ENCODE peak calls at places on chromosomes 7 and 10, in six cellular contexts. One of them, this sample, is unnamed.

GRCh38 chr10:61662794-61663259 is at the start of gene CABCOCO1:
- DNase-seq in fibroblast of mammary gland: peak; percentile 45
- DNase-seq in mammary epithelial cell: peak; percentile 11
- DNase-seq in psoas muscle: peak; percentile 42
- DNase-seq in right atrium auricular region: peak; percentile 58
- DNase-seq in CD4-positive, alpha-beta T cell: no peak
- DNase-seq in this sample: peak; percentile 92

GRCh38 chr10:77710081-77710551 is 72.5 kb upstream of the KCNMA1 start:
- DNase-seq in fibroblast of mammary gland: no peak
- DNase-seq in CD4-positive, alpha-beta T cell: no peak
- DNase-seq in right atrium auricular region: no peak
- DNase-seq in mammary epithelial cell: no peak
- DNase-seq in psoas muscle: no peak
- DNase-seq in this sample: no peak

GRCh38 chr7:47327698-47328391 is 254.1 kb downstream of the TNS3 start:
- DNase-seq in CD4-positive, alpha-beta T cell: no peak
- DNase-seq in fibroblast of mammary gland: peak; percentile 75
- DNase-seq in mammary epithelial cell: peak; percentile 62
- DNase-seq in psoas muscle: peak; percentile 83
- DNase-seq in right atrium auricular region: peak; percentile 87
- DNase-seq in this sample: no peak

GRCh38 chr10:127932521-127933270 is 25.8 kb downstream of the PTPRE start:
- DNase-seq in right atrium auricular region: no peak
- DNase-seq in mammary epithelial cell: no peak
- DNase-seq in fibroblast of mammary gland: no peak
- DNase-seq in psoas muscle: no peak
- DNase-seq in CD4-positive, alpha-beta T cell: no peak
- DNase-seq in this sample: no peak

GRCh38 chr10:96588601-96589419 is 2.0 kb upstream of the TM9SF3 start:
- DNase-seq in CD4-positive, alpha-beta T cell: no peak
- DNase-seq in psoas muscle: no peak
- DNase-seq in fibroblast of mammary gland: peak; percentile 23
- DNase-seq in right atrium auricular region: no peak
- DNase-seq in mammary epithelial cell: peak; percentile 49
- DNase-seq in this sample: no peak

GRCh38 chr7:27586825-27587224 is 75.9 kb downstream of the HIBADH start:
- DNase-seq in fibroblast of mammary gland: no peak
- DNase-seq in mammary epithelial cell: no peak
- DNase-seq in right atrium auricular region: no peak
- DNase-seq in psoas muscle: peak; percentile 53
- DNase-seq in CD4-positive, alpha-beta T cell: no peak
- DNase-seq in this sample: no peak

GRCh38 chr7:104973909-104974415 is 40.0 kb upstream of the KMT2E start:
- DNase-seq in psoas muscle: no peak
- DNase-seq in mammary epithelial cell: peak; percentile 68
- DNase-seq in right atrium auricular region: no peak
- DNase-seq in fibroblast of mammary gland: peak; percentile 96
- DNase-seq in CD4-positive, alpha-beta T cell: no peak
- DNase-seq in this sample: no peak

GRCh38 chr10:130470286-130470685 is 334.1 kb downstream of the GLRX3 start:
- DNase-seq in psoas muscle: no peak
- DNase-seq in fibroblast of mammary gland: no peak
- DNase-seq in mammary epithelial cell: no peak
- DNase-seq in right atrium auricular region: no peak
- DNase-seq in CD4-positive, alpha-beta T cell: no peak
- DNase-seq in this sample: no peak

GRCh38 chr7:138934861-138935260 is 46.3 kb downstream of the KIAA1549 start:
- DNase-seq in right atrium auricular region: no peak
- DNase-seq in CD4-positive, alpha-beta T cell: no peak
- DNase-seq in fibroblast of mammary gland: peak; percentile 33
- DNase-seq in mammary epithelial cell: peak; percentile 50
- DNase-seq in psoas muscle: no peak
- DNase-seq in this sample: no peak

DNA sequence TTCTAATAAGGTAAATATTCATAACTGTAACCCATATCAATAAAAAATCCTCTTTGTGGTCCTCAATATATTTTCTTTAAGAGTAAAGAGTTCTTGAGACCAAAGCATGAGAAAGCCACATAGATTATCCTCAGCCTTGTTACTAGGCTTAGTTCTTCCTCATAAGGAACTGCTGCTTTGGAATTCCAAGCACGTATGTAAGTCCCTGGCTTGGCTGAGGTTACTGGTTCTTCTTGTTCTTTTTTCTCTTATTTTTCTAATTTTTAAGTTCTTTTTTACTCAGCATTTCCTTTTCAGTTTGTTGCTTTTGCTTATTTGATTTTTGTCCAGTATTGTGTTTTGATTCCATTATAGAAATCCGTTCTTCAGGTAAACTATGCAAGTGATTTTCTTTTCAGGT is 127.3 kb downstream of the MARCHF5 start:
- DNase-seq in mammary epithelial cell: no peak
- DNase-seq in fibroblast of mammary gland: no peak
- DNase-seq in psoas muscle: no peak
- DNase-seq in CD4-positive, alpha-beta T cell: no peak
- DNase-seq in right atrium auricular region: no peak
- DNase-seq in this sample: no peak
- TF ChIP-seq CTCF in mammary epithelial cell: no peak
- TF ChIP-seq CTCF in fibroblast of mammary gland: no peak
- TF ChIP-seq CTCF in psoas muscle: no peak
- TF ChIP-seq CTCF in CD4-positive, alpha-beta T cell: no peak
- TF ChIP-seq CTCF in right atrium auricular region: no peak
- TF ChIP-seq CTCF in this sample: no peak

DNA sequence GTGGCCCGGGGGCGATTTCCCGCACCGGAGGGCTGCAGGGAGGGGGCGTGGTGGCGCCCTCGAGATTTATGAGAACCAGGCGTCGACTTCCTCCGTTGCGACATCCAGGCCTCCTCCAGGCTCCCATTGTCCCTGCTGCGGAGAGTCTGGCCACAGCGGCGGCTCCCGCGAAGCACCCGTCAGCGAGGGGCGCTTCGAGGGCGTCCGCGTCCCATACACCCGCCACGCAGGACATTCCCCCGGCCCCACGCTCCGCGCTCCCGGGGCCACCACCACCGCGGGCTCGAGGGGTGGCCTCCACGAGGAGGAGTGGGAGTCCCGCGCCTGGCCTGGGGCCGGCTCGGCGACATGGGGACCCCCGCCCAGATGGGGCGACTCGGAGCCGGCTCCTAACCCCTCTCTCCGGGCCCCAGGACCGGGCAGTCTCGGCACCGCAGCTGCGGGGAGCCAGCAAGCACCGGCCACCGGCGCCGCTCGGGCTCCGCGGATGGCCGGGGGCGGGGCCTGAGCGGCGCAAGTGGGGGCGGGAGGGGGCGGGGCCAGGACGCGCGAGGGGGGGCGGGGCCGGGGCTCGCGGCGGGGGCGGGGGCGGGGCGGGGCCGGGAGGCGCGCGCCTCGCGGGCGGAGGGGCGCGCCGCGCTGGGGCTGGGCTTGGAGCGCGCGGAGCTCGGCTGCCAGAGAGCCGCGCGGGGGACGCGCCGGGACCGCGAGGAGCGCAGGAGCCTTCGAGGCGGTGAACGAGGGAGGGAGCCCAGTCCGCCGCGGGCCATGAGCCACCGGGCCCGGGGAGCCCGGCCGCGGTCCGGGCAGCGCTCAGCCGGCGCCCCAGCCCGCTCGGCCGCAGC is at the start of gene SH2B2:
- DNase-seq in mammary epithelial cell: peak; percentile 32
- DNase-seq in fibroblast of mammary gland: peak; percentile 57
- DNase-seq in CD4-positive, alpha-beta T cell: peak; percentile 29
- DNase-seq in right atrium auricular region: peak; percentile 86
- DNase-seq in psoas muscle: peak; percentile 82
- DNase-seq in this sample: no peak
- TF ChIP-seq CTCF in mammary epithelial cell: no peak
- TF ChIP-seq CTCF in fibroblast of mammary gland: no peak
- TF ChIP-seq CTCF in CD4-positive, alpha-beta T cell: no peak
- TF ChIP-seq CTCF in right atrium auricular region: no peak
- TF ChIP-seq CTCF in psoas muscle: no peak
- TF ChIP-seq CTCF in this sample: peak; percentile 34

GRCh38 chr7:106978425-106979386 is 65.8 kb upstream of the PRKAR2B start:
- DNase-seq in fibroblast of mammary gland: no peak
- DNase-seq in psoas muscle: no peak
- DNase-seq in CD4-positive, alpha-beta T cell: no peak
- DNase-seq in mammary epithelial cell: no peak
- DNase-seq in right atrium auricular region: no peak
- DNase-seq in this sample: no peak
- TF ChIP-seq CTCF in fibroblast of mammary gland: no peak
- TF ChIP-seq CTCF in psoas muscle: no peak
- TF ChIP-seq CTCF in CD4-positive, alpha-beta T cell: no peak
- TF ChIP-seq CTCF in mammary epithelial cell: no peak
- TF ChIP-seq CTCF in right atrium auricular region: no peak
- TF ChIP-seq CTCF in this sample: peak; percentile 29

GRCh38 chr7:158864833-158865232 is 8.5 kb downstream of the DYNC2I1 start:
- DNase-seq in right atrium auricular region: no peak
- DNase-seq in CD4-positive, alpha-beta T cell: no peak
- DNase-seq in mammary epithelial cell: no peak
- DNase-seq in fibroblast of mammary gland: no peak
- DNase-seq in psoas muscle: no peak
- DNase-seq in this sample: no peak

GRCh38 chr7:158864507-158864820 is 8.1 kb downstream of the DYNC2I1 start:
- DNase-seq in right atrium auricular region: no peak
- DNase-seq in fibroblast of mammary gland: no peak
- DNase-seq in psoas muscle: no peak
- DNase-seq in CD4-positive, alpha-beta T cell: no peak
- DNase-seq in mammary epithelial cell: no peak
- DNase-seq in this sample: no peak

GRCh38 chr7:158865462-158865922 is 9.1 kb downstream of the DYNC2I1 start:
- DNase-seq in psoas muscle: no peak
- DNase-seq in fibroblast of mammary gland: peak; percentile 15
- DNase-seq in CD4-positive, alpha-beta T cell: no peak
- DNase-seq in mammary epithelial cell: no peak
- DNase-seq in right atrium auricular region: no peak
- DNase-seq in this sample: no peak

GRCh38 chr7:158867214-158867984 is 11.0 kb downstream of the DYNC2I1 start:
- DNase-seq in CD4-positive, alpha-beta T cell: no peak
- DNase-seq in right atrium auricular region: no peak
- DNase-seq in fibroblast of mammary gland: no peak
- DNase-seq in psoas muscle: no peak
- DNase-seq in mammary epithelial cell: no peak
- DNase-seq in this sample: no peak

GRCh38 chr7:158865977-158866376 is 9.6 kb downstream of the DYNC2I1 start:
- DNase-seq in mammary epithelial cell: no peak
- DNase-seq in CD4-positive, alpha-beta T cell: no peak
- DNase-seq in right atrium auricular region: no peak
- DNase-seq in fibroblast of mammary gland: no peak
- DNase-seq in psoas muscle: no peak
- DNase-seq in this sample: no peak
- TF ChIP-seq CTCF in mammary epithelial cell: no peak
- TF ChIP-seq CTCF in CD4-positive, alpha-beta T cell: no peak
- TF ChIP-seq CTCF in right atrium auricular region: no peak
- TF ChIP-seq CTCF in fibroblast of mammary gland: no peak
- TF ChIP-seq CTCF in psoas muscle: no peak
- TF ChIP-seq CTCF in this sample: no peak

DNA sequence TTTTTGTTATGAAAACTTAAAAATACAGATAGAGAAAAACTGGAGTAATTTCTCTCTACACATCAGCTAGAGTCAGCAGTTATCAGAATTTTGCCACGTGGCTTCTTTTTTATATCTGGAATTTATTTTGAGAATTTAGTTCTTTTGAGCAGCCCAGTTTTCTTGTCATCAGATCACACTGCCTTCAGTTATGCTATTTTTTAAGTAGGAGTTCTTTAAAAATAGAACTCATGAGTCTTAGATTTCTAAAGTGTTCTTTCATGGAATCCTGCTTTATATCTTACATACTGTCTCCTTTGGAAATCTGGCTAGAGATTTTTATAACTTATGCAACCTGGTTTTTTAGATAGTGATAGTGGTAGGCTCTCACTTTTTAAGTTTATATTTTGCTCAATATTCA is 24.2 kb downstream of the AGR2 start:
- DNase-seq in CD4-positive, alpha-beta T cell: no peak
- DNase-seq in mammary epithelial cell: no peak
- DNase-seq in fibroblast of mammary gland: no peak
- DNase-seq in psoas muscle: no peak
- DNase-seq in right atrium auricular region: no peak
- DNase-seq in this sample: no peak
- TF ChIP-seq CTCF in CD4-positive, alpha-beta T cell: no peak
- TF ChIP-seq CTCF in mammary epithelial cell: no peak
- TF ChIP-seq CTCF in fibroblast of mammary gland: no peak
- TF ChIP-seq CTCF in psoas muscle: no peak
- TF ChIP-seq CTCF in right atrium auricular region: no peak
- TF ChIP-seq CTCF in this sample: no peak

DNA sequence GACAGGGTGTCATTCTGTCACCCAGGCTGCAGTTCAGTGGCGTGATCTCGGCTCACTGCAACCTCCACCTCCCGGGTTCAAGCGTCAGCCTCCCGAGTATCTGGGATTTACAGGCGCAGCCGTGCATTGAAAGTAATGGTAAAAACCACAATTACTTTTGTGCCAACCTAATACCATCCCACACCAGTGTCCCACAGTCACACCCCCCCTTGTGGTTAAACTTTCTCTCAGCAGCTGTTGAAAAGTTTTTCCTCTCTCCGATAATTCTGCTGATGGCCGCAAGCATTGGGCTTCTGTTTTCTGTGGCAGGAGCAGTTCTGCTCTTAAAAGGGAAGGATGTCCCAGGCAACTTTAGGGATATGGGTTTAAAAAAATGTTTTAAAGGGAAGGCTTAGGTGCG is 6.6 kb upstream of the LAT2 start:
- DNase-seq in mammary epithelial cell: peak; percentile 41
- DNase-seq in right atrium auricular region: no peak
- DNase-seq in CD4-positive, alpha-beta T cell: no peak
- DNase-seq in psoas muscle: no peak
- DNase-seq in fibroblast of mammary gland: peak; percentile 54
- DNase-seq in this sample: peak; percentile 26
- TF ChIP-seq CTCF in mammary epithelial cell: peak; percentile 49
- TF ChIP-seq CTCF in right atrium auricular region: no peak
- TF ChIP-seq CTCF in CD4-positive, alpha-beta T cell: peak; percentile 32
- TF ChIP-seq CTCF in psoas muscle: peak; percentile 26
- TF ChIP-seq CTCF in fibroblast of mammary gland: peak; percentile 61
- TF ChIP-seq CTCF in this sample: peak; percentile 82

DNA sequence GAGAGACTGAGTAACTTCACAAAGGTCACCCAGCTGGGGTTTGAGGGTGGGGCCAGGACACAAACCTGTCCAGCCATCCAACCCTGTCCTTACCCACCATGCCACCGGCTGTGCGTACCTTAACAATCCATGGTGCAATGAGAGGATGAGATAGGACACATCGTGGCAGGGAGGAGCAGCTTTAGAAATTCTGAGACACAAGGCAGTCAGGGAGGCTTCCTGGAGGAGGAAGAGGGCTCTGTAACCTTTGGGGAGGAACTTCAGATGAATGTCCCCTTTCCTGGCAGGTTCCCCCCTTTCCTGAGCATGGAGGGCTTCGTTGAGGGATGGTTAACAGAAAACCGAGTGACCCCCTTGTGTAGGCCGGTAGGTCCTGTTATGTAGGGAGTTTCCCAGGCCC is 35.6 kb upstream of the SLC29A3 start:
- DNase-seq in right atrium auricular region: no peak
- DNase-seq in mammary epithelial cell: no peak
- DNase-seq in CD4-positive, alpha-beta T cell: no peak
- DNase-seq in fibroblast of mammary gland: no peak
- DNase-seq in psoas muscle: no peak
- DNase-seq in this sample: no peak
- TF ChIP-seq CTCF in right atrium auricular region: no peak
- TF ChIP-seq CTCF in mammary epithelial cell: no peak
- TF ChIP-seq CTCF in CD4-positive, alpha-beta T cell: no peak
- TF ChIP-seq CTCF in fibroblast of mammary gland: no peak
- TF ChIP-seq CTCF in psoas muscle: no peak
- TF ChIP-seq CTCF in this sample: no peak

GRCh38 chr7:149741629-149742028 is 31.8 kb downstream of the ZNF467 start:
- DNase-seq in CD4-positive, alpha-beta T cell: no peak
- DNase-seq in psoas muscle: no peak
- DNase-seq in right atrium auricular region: no peak
- DNase-seq in mammary epithelial cell: peak; percentile 10
- DNase-seq in fibroblast of mammary gland: no peak
- DNase-seq in this sample: no peak
- TF ChIP-seq CTCF in CD4-positive, alpha-beta T cell: no peak
- TF ChIP-seq CTCF in psoas muscle: no peak
- TF ChIP-seq CTCF in right atrium auricular region: no peak
- TF ChIP-seq CTCF in mammary epithelial cell: no peak
- TF ChIP-seq CTCF in fibroblast of mammary gland: no peak
- TF ChIP-seq CTCF in this sample: no peak